ENCODE peak calls at places on chromosomes 11 and 22, in six cellular contexts. One of them, this sample, is unnamed.

GRCh38 chr11:8318536-8318935 is 54.9 kb upstream of the LMO1 start:
- DNase-seq in H9: peak
- DNase-seq in neuronal stem cell: no peak
- DNase-seq in H1: peak
- DNase-seq in IMR-90: no peak
- DNase-seq in trophoblast cell: no peak
- DNase-seq in this sample: no peak

GRCh38 chr11:57527056-57527631 is 3.4 kb downstream of the TIMM10 start:
- DNase-seq in H9: peak
- DNase-seq in neuronal stem cell: peak
- DNase-seq in H1: peak
- DNase-seq in IMR-90: peak
- DNase-seq in trophoblast cell: peak
- DNase-seq in this sample: peak

GRCh38 chr11:118267486-118267885 is 3.4 kb upstream of the MPZL2 start:
- DNase-seq in H9: no peak
- DNase-seq in neuronal stem cell: no peak
- DNase-seq in H1: no peak
- DNase-seq in IMR-90: no peak
- DNase-seq in trophoblast cell: no peak
- DNase-seq in this sample: no peak

GRCh38 chr11:1750840-1751520 is 585 bp upstream of the IFITM10 start:
- DNase-seq in H9: no peak
- DNase-seq in neuronal stem cell: no peak
- DNase-seq in H1: no peak
- DNase-seq in IMR-90: no peak
- DNase-seq in trophoblast cell: no peak
- DNase-seq in this sample: peak

GRCh38 chr11:117039897-117040296 is 58.3 kb downstream of the SIK3 start:
- DNase-seq in H9: no peak
- DNase-seq in neuronal stem cell: no peak
- DNase-seq in H1: no peak
- DNase-seq in IMR-90: peak
- DNase-seq in trophoblast cell: no peak
- DNase-seq in this sample: no peak

GRCh38 chr11:129386795-129387390 is 11.2 kb downstream of the BARX2 start:
- DNase-seq in H9: no peak
- DNase-seq in neuronal stem cell: no peak
- DNase-seq in H1: no peak
- DNase-seq in IMR-90: no peak
- DNase-seq in trophoblast cell: no peak
- DNase-seq in this sample: no peak

GRCh38 chr11:77590194-77590591 is 440 bp downstream of the AQP11 start:
- DNase-seq in H9: peak
- DNase-seq in neuronal stem cell: peak
- DNase-seq in H1: no peak
- DNase-seq in IMR-90: peak
- DNase-seq in trophoblast cell: peak
- DNase-seq in this sample: peak

GRCh38 chr11:102637731-102638130 is 12.6 kb upstream of the MMP20 start:
- DNase-seq in H9: no peak
- DNase-seq in neuronal stem cell: no peak
- DNase-seq in H1: no peak
- DNase-seq in IMR-90: no peak
- DNase-seq in trophoblast cell: no peak
- DNase-seq in this sample: no peak

GRCh38 chr11:123544631-123545375 is 109.6 kb downstream of the SCN3B start:
- DNase-seq in H9: no peak
- DNase-seq in neuronal stem cell: no peak
- DNase-seq in H1: no peak
- DNase-seq in IMR-90: no peak
- DNase-seq in trophoblast cell: no peak
- DNase-seq in this sample: no peak

GRCh38 chr11:100831929-100832480 is 144.9 kb downstream of the ARHGAP42 start:
- DNase-seq in H9: no peak
- DNase-seq in neuronal stem cell: no peak
- DNase-seq in H1: no peak
- DNase-seq in IMR-90: no peak
- DNase-seq in trophoblast cell: peak
- DNase-seq in this sample: peak

GRCh38 chr22:26646158-26646557 is 11.2 kb upstream of the MIAT start:
- DNase-seq in H9: no peak
- DNase-seq in neuronal stem cell: no peak
- DNase-seq in H1: no peak
- DNase-seq in IMR-90: peak
- DNase-seq in trophoblast cell: no peak
- DNase-seq in this sample: no peak

GRCh38 chr11:13228569-13228968 is 49.0 kb upstream of the BMAL1 start:
- DNase-seq in H9: no peak
- DNase-seq in neuronal stem cell: no peak
- DNase-seq in H1: no peak
- DNase-seq in IMR-90: no peak
- DNase-seq in trophoblast cell: no peak
- DNase-seq in this sample: no peak

GRCh38 chr11:70670684-70671034 is 272.3 kb downstream of the CTTN start:
- DNase-seq in H9: no peak
- DNase-seq in neuronal stem cell: no peak
- DNase-seq in H1: no peak
- DNase-seq in IMR-90: no peak
- DNase-seq in trophoblast cell: no peak
- DNase-seq in this sample: no peak

GRCh38 chr11:16791494-16791961 is 53.1 kb downstream of the C11orf58 start:
- DNase-seq in H9: no peak
- DNase-seq in neuronal stem cell: no peak
- DNase-seq in H1: no peak
- DNase-seq in IMR-90: peak
- DNase-seq in trophoblast cell: peak
- DNase-seq in this sample: peak
- H3K23ac ChIP-seq in H9: no peak
- H3K23ac ChIP-seq in neuronal stem cell: no peak
- H3K23ac ChIP-seq in H1: no peak
- H3K23ac ChIP-seq in IMR-90: no peak
- H3K23ac ChIP-seq in trophoblast cell: no peak
- H3K23ac ChIP-seq in this sample: no peak

GRCh38 chr11:35179466-35180135 is 40.6 kb downstream of the CD44 start:
- DNase-seq in H9: no peak
- DNase-seq in neuronal stem cell: no peak
- DNase-seq in H1: no peak
- DNase-seq in IMR-90: peak
- DNase-seq in trophoblast cell: no peak
- DNase-seq in this sample: no peak

GRCh38 chr11:35185696-35186095 is 46.7 kb downstream of the CD44 start:
- DNase-seq in H9: no peak
- DNase-seq in neuronal stem cell: peak
- DNase-seq in H1: no peak
- DNase-seq in IMR-90: peak
- DNase-seq in trophoblast cell: no peak
- DNase-seq in this sample: peak

GRCh38 chr11:35183526-35183925 is 44.6 kb downstream of the CD44 start:
- DNase-seq in H9: no peak
- DNase-seq in neuronal stem cell: no peak
- DNase-seq in H1: no peak
- DNase-seq in IMR-90: no peak
- DNase-seq in trophoblast cell: no peak
- DNase-seq in this sample: no peak

GRCh38 chr11:35180311-35181233 is 41.6 kb downstream of the CD44 start:
- DNase-seq in H9: no peak
- DNase-seq in neuronal stem cell: no peak
- DNase-seq in H1: no peak
- DNase-seq in IMR-90: peak
- DNase-seq in trophoblast cell: no peak
- DNase-seq in this sample: no peak

DNA sequence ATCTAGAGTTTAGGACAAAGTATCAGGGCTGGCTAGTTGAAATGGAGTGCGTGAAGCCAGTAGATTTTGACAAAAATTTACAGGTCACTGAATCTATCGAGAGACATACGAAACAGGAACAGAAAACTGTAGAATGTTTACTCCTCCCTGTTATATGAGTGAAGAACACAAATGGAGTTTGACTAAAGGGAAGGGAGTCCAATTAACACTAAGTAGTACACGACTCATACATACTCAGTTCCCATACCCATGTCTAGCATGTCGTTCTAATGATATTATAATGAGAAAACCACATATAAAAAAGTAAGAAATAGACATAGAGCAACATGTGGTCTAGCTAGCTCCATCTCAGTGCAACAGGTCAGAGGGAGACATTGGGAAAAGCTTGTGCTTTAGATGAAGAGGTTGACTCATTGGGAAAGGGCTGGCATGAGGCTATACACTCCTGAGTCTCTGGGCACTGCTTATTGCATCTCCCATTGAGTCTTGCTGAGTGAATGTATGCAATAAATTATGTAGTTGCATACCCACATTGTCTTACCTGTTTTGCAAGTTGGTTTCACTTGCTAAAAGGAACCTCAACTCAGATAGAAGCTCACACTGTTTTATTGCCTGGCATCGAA is 43.5 kb downstream of the CD44 start:
- DNase-seq in H9: no peak
- DNase-seq in neuronal stem cell: no peak
- DNase-seq in H1: no peak
- DNase-seq in IMR-90: no peak
- DNase-seq in trophoblast cell: no peak
- DNase-seq in this sample: no peak
- H3K4me2 ChIP-seq in H9: no peak
- H3K4me2 ChIP-seq in neuronal stem cell: no peak
- H3K4me2 ChIP-seq in H1: no peak
- H3K4me2 ChIP-seq in IMR-90: no peak
- H3K4me2 ChIP-seq in trophoblast cell: no peak
- H3K4me2 ChIP-seq in this sample: no peak

DNA sequence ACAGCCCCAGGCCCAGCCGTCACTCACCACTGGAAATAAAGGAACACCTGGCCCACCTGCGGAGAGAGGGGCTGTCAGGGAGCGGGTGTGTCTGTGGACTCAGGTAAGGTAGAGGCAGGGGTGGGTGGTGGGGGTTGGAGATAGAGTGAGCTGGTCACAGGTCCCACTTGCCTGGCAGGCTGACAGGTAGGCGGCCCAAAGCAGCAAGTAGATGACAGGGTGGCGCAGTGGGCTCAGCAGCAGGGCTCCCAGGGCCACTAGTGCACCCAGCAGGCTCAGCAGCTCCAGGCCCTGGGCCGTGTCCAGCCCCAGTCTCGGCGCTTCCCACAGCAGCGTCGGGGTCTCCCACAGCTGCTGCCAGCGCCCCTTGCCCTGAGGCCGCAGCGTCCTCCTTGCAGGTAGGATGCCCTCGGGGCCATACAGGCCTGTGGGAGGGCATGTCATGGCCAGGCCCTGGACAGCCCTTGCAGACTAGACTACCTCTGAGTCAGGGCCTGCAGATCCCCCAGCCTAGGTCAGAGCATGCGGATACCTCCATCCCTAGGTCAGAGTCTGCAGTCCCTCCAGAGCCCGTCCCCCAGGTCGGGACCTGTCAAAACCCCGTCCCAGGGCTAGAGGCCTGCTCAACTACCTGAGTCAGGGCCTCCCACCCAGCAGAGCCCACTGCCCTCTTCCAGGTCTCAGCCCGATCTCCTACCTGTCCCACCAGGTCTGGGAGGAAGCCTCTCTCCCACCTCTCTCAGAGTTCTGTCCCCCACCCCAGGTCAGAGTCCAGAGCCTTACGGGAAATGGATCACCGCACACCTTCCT is 686 bp downstream of the LMF2 start:
- DNase-seq in H9: peak
- DNase-seq in neuronal stem cell: no peak
- DNase-seq in H1: peak
- DNase-seq in IMR-90: no peak
- DNase-seq in trophoblast cell: peak
- DNase-seq in this sample: peak
- H4K91ac ChIP-seq in H9: no peak
- H4K91ac ChIP-seq in neuronal stem cell: no peak
- H4K91ac ChIP-seq in H1: no peak
- H4K91ac ChIP-seq in IMR-90: peak
- H4K91ac ChIP-seq in trophoblast cell: peak
- H4K91ac ChIP-seq in this sample: peak

GRCh38 chr22:19789828-19790227 is 29.2 kb downstream of the TBX1 start:
- DNase-seq in H9: no peak
- DNase-seq in neuronal stem cell: no peak
- DNase-seq in H1: no peak
- DNase-seq in IMR-90: no peak
- DNase-seq in trophoblast cell: no peak
- DNase-seq in this sample: no peak

GRCh38 chr22:19791243-19791642 is 30.7 kb downstream of the TBX1 start:
- DNase-seq in H9: no peak
- DNase-seq in neuronal stem cell: no peak
- DNase-seq in H1: no peak
- DNase-seq in IMR-90: no peak
- DNase-seq in trophoblast cell: no peak
- DNase-seq in this sample: no peak

GRCh38 chr22:19793656-19794310 is 33.2 kb downstream of the TBX1 start:
- DNase-seq in H9: no peak
- DNase-seq in neuronal stem cell: no peak
- DNase-seq in H1: no peak
- DNase-seq in IMR-90: no peak
- DNase-seq in trophoblast cell: peak
- DNase-seq in this sample: no peak

GRCh38 chr22:19793161-19793560 is 32.6 kb downstream of the TBX1 start:
- DNase-seq in H9: no peak
- DNase-seq in neuronal stem cell: no peak
- DNase-seq in H1: no peak
- DNase-seq in IMR-90: no peak
- DNase-seq in trophoblast cell: no peak
- DNase-seq in this sample: no peak

DNA sequence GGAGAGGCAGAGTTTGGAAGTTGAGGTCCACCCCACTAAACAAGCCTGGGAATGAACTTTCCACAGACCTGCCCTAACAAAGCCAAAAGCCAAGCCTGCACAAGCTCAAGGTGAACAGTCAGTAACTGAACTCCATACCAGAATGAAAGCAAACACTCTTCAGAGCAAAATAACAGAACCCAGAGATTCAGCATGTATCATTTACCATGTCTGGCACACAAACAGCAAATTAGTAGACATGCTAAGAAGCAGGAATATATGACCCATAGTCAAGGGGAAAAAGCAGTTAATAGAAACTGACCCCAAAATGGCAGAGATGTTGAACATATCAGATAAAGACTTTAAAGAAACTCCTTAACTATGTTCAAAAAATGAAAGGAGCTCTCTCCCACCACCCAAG is 31.3 kb downstream of the TBX1 start:
- DNase-seq in H9: no peak
- DNase-seq in neuronal stem cell: no peak
- DNase-seq in H1: no peak
- DNase-seq in IMR-90: no peak
- DNase-seq in trophoblast cell: no peak
- DNase-seq in this sample: no peak
- H3K23ac ChIP-seq in H9: no peak
- H3K23ac ChIP-seq in neuronal stem cell: no peak
- H3K23ac ChIP-seq in H1: no peak
- H3K23ac ChIP-seq in IMR-90: no peak
- H3K23ac ChIP-seq in trophoblast cell: no peak
- H3K23ac ChIP-seq in this sample: no peak

DNA sequence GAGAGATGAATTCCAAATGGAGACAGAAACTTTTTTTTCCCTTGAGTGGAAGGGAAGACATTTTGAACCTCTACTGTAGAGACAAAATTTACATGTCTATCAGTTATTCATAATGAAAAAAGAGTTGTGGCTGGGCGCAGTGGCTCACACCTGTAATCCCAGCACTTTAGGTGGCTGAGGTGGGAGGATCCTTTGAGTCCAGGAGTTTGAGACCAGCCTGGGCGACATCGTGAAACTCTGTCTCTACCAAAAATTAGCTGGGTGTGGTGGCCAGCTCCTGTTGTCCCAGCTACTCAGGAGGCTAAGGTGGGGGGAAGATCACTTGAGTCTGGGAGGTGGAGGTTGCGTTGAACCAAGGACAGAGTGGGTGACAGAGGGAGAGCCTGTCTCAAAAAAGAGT is 4.1 kb downstream of the EED start:
- DNase-seq in H9: no peak
- DNase-seq in neuronal stem cell: no peak
- DNase-seq in H1: no peak
- DNase-seq in IMR-90: no peak
- DNase-seq in trophoblast cell: no peak
- DNase-seq in this sample: no peak
- H3K4me2 ChIP-seq in H9: no peak
- H3K4me2 ChIP-seq in neuronal stem cell: no peak
- H3K4me2 ChIP-seq in H1: peak
- H3K4me2 ChIP-seq in IMR-90: no peak
- H3K4me2 ChIP-seq in trophoblast cell: no peak
- H3K4me2 ChIP-seq in this sample: no peak